ENCODE peak calls at places on chromosomes 1 and 21, in four cellular contexts. Q is suprapubic skin, E is lung, L is IMR-90. I is an unnamed sample.

GRCh38 chr21:28714795-28715464 is 277.7 kb downstream of the LTN1 start:
- DNase-seq in Q (no peak), E (no peak), L (peak; percentile 81), I (no peak)

GRCh38 chr1:29520571-29521437 is 284.5 kb downstream of the PTPRU start:
- DNase-seq in L (no peak), E (no peak), Q (peak; percentile 47), I (no peak)

GRCh38 chr1:48920741-48921330 is 144.1 kb upstream of the BEND5 start:
- DNase-seq in E (no peak), Q (no peak), L (no peak), I (no peak)

GRCh38 chr21:44394733-44395132 is 41.3 kb downstream of the TRPM2 start:
- DNase-seq in E (no peak), Q (no peak), L (no peak), I (no peak)

GRCh38 chr1:1406101-1406820 is 832 bp downstream of the MRPL20 start:
- DNase-seq in L (no peak), E (no peak), Q (no peak), I (no peak)

GRCh38 chr1:7022058-7022457 is 236.8 kb downstream of the CAMTA1 start:
- DNase-seq in Q (no peak), L (no peak), E (no peak), I (no peak)

GRCh38 chr21:26587621-26588260 is 14.7 kb upstream of the CYYR1 start:
- DNase-seq in L (peak; percentile 44), E (no peak), Q (no peak), I (no peak)

GRCh38 chr1:67710417-67710816 is 25.4 kb downstream of the GADD45A start:
- DNase-seq in L (peak; percentile 84), Q (no peak), E (no peak), I (no peak)

GRCh38 chr21:41878831-41879189 is 334 bp downstream of the PRDM15 start:
- DNase-seq in Q (no peak), E (peak; percentile 81), L (peak; percentile 81), I (peak; percentile 89)

GRCh38 chr1:9842073-9842711 is 18.4 kb upstream of the CLSTN1 start:
- DNase-seq in Q (no peak), L (peak; percentile 13), E (no peak), I (no peak)

GRCh38 chr1:177959793-177960515 is 9.9 kb downstream of the SEC16B start:
- DNase-seq in E (no peak), Q (no peak), L (peak; percentile 68), I (no peak)

GRCh38 chr1:74467786-74468377 is 44.5 kb downstream of the LRRC53 start:
- DNase-seq in E (no peak), L (peak; percentile 23), Q (no peak), I (no peak)

GRCh38 chr1:246661451-246661850 is 62.8 kb upstream of the SCCPDH start:
- DNase-seq in Q (no peak), L (no peak), E (no peak), I (no peak)

GRCh38 chr1:61708953-61709907 is 15.7 kb downstream of the TM2D1 start:
- DNase-seq in Q (no peak), L (peak; percentile 31), E (no peak), I (no peak)

DNA sequence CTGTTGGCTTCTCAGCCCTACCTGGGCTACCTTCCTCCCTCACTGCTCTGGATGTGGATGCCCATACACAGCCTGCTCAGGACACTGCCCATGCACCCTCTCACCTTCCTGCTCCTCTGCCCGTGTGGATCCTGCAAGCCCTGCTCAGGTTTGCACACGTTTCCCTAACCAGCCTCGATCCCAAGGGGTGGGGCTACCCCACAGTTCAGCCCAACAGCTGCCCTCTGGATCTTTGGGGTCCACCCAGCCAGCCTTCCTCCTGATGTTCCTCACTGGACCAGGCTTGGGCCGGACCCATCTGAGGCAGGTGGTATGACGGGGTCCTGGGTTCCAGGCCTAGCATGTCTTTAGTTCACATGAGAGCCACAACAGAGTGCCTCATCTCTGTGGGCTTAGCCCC is 4.7 kb downstream of the TMEM54 start:
- DNase-seq in Q (no peak), E (no peak), L (no peak), I (no peak)
- H3K27me3 ChIP-seq in Q (peaks cover 15% of the 10 kb centered on the region), E (peaks cover 3% of the 10 kb centered on the region), L (peaks cover 12% of the 10 kb centered on the region), I (peaks cover 16% of the 10 kb centered on the region)

GRCh38 chr21:45910548-45911221 is 70.9 kb upstream of the COL6A1 start:
- DNase-seq in L (no peak), E (no peak), Q (no peak), I (peak; percentile 26)
- H3K27me3 ChIP-seq in L (peaks cover 5% of the 10 kb centered on the region), E (no peaks in the 10 kb centered on the region), Q (no peaks in the 10 kb centered on the region), I (no peaks in the 10 kb centered on the region)

GRCh38 chr1:3702990-3703728 is 49.1 kb upstream of the CCDC27 start:
- DNase-seq in Q (no peak), L (peak; percentile 10), E (no peak), I (no peak)
- H3K27me3 ChIP-seq in Q (peaks cover 50% of the 10 kb centered on the region), L (peaks cover 44% of the 10 kb centered on the region), E (peaks cover 4% of the 10 kb centered on the region), I (peaks cover 5% of the 10 kb centered on the region)

GRCh38 chr1:19666139-19666465 is 1.4 kb downstream of the HTR6 start:
- DNase-seq in E (no peak), Q (no peak), L (no peak), I (no peak)

GRCh38 chr1:19664453-19665043 is at the start of gene HTR6:
- DNase-seq in E (no peak), Q (no peak), L (no peak), I (no peak)

GRCh38 chr1:19665044-19665455 is 375 bp downstream of the HTR6 start:
- DNase-seq in Q (no peak), E (no peak), L (no peak), I (no peak)

GRCh38 chr1:19662313-19662712 is 2.4 kb upstream of the HTR6 start:
- DNase-seq in L (no peak), Q (no peak), E (no peak), I (no peak)

DNA sequence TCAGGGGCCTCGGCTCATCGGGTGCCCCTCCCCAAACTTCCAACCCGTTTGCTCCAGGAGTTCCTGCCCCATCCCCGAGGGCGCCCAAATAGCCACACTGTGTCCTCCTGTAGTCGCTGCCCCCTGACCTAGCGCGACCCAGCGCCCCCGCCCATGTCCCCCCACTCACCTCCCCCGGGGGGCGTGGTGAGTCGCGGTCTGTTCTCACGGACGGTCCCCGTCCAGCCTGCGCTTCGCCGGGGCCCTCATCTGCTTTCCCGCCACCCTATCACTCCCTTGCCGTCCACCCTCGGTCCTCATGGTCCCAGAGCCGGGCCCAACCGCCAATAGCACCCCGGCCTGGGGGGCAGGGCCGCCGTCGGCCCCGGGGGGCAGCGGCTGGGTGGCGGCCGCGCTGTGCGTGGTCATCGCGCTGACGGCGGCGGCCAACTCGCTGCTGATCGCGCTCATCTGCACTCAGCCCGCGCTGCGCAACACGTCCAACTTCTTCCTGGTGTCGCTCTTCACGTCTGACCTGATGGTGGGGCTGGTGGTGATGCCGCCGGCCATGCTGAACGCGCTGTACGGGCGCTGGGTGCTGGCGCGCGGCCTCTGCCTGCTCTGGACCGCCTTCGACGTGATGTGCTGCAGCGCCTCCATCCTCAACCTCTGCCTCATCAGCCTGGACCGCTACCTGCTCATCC is 922 bp downstream of the HTR6 start:
- DNase-seq in L (no peak), E (no peak), Q (no peak), I (no peak)
- H3K27me3 ChIP-seq in L (peaks cover 64% of the 10 kb centered on the region), E (peaks cover 10% of the 10 kb centered on the region), Q (peaks cover 54% of the 10 kb centered on the region), I (peaks cover 23% of the 10 kb centered on the region)

DNA sequence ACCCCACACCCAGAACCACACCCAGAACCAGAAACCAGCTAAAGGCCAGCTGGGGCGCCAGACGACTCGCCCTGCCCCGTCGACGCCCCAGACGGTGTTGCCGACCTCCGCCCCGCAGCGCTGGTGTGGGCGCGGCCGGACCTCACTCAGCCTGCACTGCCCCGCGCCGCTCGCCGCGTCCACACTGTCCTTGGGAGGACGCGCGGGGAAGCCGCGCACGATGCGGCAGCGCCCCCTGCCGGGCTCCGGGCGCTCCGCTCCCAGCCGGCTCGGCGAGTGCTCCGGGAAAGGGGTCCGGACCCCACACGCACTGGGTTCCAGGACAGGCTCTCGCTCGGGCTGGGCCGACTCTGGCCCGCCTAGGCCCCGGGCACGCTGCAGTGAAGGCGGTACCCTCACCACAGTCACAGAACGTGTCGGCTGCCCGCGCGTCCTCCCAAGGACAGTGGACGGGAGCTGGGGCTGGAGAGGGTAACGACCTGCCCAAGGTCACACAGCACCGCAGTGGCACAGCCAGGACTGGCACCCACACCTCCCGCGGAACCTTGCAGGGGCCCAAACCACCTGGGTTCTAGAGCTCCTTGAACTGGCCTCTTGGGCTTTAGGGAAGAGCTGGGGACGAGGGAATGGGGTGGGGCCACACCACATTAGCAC is 90.2 kb downstream of the DMRTA2 start:
- DNase-seq in L (peak; percentile 13), Q (no peak), E (peak; percentile 45), I (peak; percentile 41)
- H3K27me3 ChIP-seq in L (peaks cover 11% of the 10 kb centered on the region), Q (peaks cover 36% of the 10 kb centered on the region), E (no peaks in the 10 kb centered on the region), I (peaks cover 9% of the 10 kb centered on the region)

GRCh38 chr1:2431503-2431902 is 19.1 kb upstream of the PEX10 start:
- DNase-seq in Q (no peak), E (no peak), L (no peak), I (no peak)

GRCh38 chr1:2428490-2428889 is 16.1 kb upstream of the PEX10 start:
- DNase-seq in Q (no peak), L (no peak), E (no peak), I (no peak)

GRCh38 chr1:2430592-2430973 is 18.2 kb upstream of the PEX10 start:
- DNase-seq in Q (no peak), E (no peak), L (no peak), I (no peak)

GRCh38 chr1:2431095-2431494 is 18.7 kb upstream of the PEX10 start:
- DNase-seq in Q (no peak), L (no peak), E (no peak), I (no peak)

DNA sequence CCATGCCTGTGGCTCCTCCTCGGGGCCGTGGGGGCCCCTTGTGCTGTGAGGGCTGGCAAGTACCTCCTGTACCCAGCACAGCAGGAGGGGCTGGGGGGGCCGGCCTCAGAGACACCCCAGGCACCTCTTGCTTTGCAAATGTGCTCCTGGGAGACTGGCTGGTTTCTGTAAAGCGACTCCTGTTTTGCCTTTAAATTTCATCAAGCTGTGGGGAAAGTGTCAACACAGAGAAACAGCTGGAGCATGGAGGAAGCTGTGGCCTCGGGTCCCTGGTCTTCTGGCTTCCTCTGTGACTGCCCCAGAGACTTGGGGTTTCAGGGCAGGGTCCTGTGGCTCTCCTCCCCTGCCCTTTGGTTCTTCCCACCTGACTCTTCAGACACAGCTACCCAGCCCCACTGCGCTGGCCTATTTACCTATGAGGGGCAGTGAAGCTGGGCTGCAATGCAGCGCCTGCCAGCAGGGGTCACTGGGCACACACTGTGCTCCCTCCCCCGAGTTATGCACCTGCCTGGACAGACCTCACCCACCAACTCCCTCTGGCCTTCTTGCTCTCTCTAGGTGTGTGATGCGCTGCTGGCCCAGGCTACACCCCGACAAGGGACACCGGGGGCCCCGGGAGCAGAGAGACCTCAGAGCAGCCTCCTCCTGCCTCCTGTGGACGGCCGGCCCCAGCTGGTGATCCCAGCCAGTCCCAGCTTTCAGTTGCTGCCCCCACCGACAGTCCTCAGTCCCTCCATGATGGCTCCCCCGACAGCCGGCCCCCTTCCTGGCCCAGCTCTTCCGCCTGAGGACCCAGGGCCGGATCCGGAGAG is 17.6 kb upstream of the PEX10 start:
- DNase-seq in Q (no peak), E (no peak), L (no peak), I (no peak)
- H3K27me3 ChIP-seq in Q (peaks cover 52% of the 10 kb centered on the region), E (no peaks in the 10 kb centered on the region), L (peaks cover 43% of the 10 kb centered on the region), I (peaks cover 26% of the 10 kb centered on the region)

GRCh38 chr1:200328379-200328778 is 81.5 kb downstream of the ZNF281 start:
- DNase-seq in L (no peak), Q (no peak), E (no peak), I (no peak)
- H3K27me3 ChIP-seq in L (no peaks in the 10 kb centered on the region), Q (peaks cover 10% of the 10 kb centered on the region), E (no peaks in the 10 kb centered on the region), I (no peaks in the 10 kb centered on the region)

GRCh38 chr1:153730468-153730988 is 2.7 kb downstream of the INTS3 start:
- DNase-seq in E (no peak), L (no peak), Q (no peak), I (no peak)

GRCh38 chr1:153733970-153734369 is 6.1 kb downstream of the INTS3 start:
- DNase-seq in L (no peak), E (no peak), Q (no peak), I (no peak)

GRCh38 chr1:153734380-153735089 is 6.7 kb downstream of the INTS3 start:
- DNase-seq in Q (no peak), L (no peak), E (no peak), I (no peak)

GRCh38 chr1:153735090-153735420 is 7.2 kb downstream of the INTS3 start:
- DNase-seq in E (no peak), L (no peak), Q (no peak), I (no peak)
- H3K27me3 ChIP-seq in E (no peaks in the 10 kb centered on the region), L (no peaks in the 10 kb centered on the region), Q (no peaks in the 10 kb centered on the region), I (no peaks in the 10 kb centered on the region)

I was measured in heart left ventricle.